ENCODE peak calls at places on chromosomes 16 and 17, in nine cellular contexts. One of them, this sample, is unnamed.

GRCh38 chr16:83420206-83420760 is 387.5 kb upstream of the HSBP1 start:
- DNase-seq in ascending aorta: no peak
- DNase-seq in heart right ventricle: no peak
- DNase-seq in breast epithelium: no peak
- DNase-seq in CD4-positive, alpha-beta memory T cell: no peak
- DNase-seq in endodermal cell: no peak
- DNase-seq in effector memory CD4-positive, alpha-beta T cell: no peak
- DNase-seq in prostate gland: no peak
- DNase-seq in cardiac muscle cell: peak; percentile 69
- DNase-seq in this sample: peak; percentile 6

GRCh38 chr16:80894091-80894490 is 89.7 kb upstream of the CDYL2 start:
- DNase-seq in ascending aorta: no peak
- DNase-seq in heart right ventricle: no peak
- DNase-seq in breast epithelium: no peak
- DNase-seq in CD4-positive, alpha-beta memory T cell: no peak
- DNase-seq in endodermal cell: no peak
- DNase-seq in effector memory CD4-positive, alpha-beta T cell: no peak
- DNase-seq in prostate gland: no peak
- DNase-seq in cardiac muscle cell: peak; percentile 63
- DNase-seq in this sample: no peak

GRCh38 chr17:58679263-58680037 is 12.4 kb downstream of the TEX14 start:
- DNase-seq in ascending aorta: no peak
- DNase-seq in heart right ventricle: no peak
- DNase-seq in breast epithelium: no peak
- DNase-seq in CD4-positive, alpha-beta memory T cell: no peak
- DNase-seq in endodermal cell: peak; percentile 71
- DNase-seq in effector memory CD4-positive, alpha-beta T cell: no peak
- DNase-seq in prostate gland: no peak
- DNase-seq in cardiac muscle cell: peak; percentile 90
- DNase-seq in this sample: no peak

GRCh38 chr17:5552841-5553240 is 31.5 kb downstream of the NLRP1 start:
- DNase-seq in ascending aorta: no peak
- DNase-seq in heart right ventricle: no peak
- DNase-seq in breast epithelium: no peak
- DNase-seq in CD4-positive, alpha-beta memory T cell: no peak
- DNase-seq in endodermal cell: no peak
- DNase-seq in effector memory CD4-positive, alpha-beta T cell: no peak
- DNase-seq in prostate gland: no peak
- DNase-seq in cardiac muscle cell: no peak
- DNase-seq in this sample: no peak

GRCh38 chr17:31388770-31389672 is 2.5 kb upstream of the RAB11FIP4 start:
- DNase-seq in ascending aorta: no peak
- DNase-seq in heart right ventricle: peak; percentile 32
- DNase-seq in breast epithelium: no peak
- DNase-seq in CD4-positive, alpha-beta memory T cell: peak; percentile 34
- DNase-seq in endodermal cell: peak; percentile 89
- DNase-seq in effector memory CD4-positive, alpha-beta T cell: peak; percentile 11
- DNase-seq in prostate gland: no peak
- DNase-seq in cardiac muscle cell: peak; percentile 33
- DNase-seq in this sample: no peak

GRCh38 chr16:84484579-84485254 is 19.7 kb downstream of the MEAK7 start:
- DNase-seq in ascending aorta: no peak
- DNase-seq in heart right ventricle: peak; percentile 76
- DNase-seq in breast epithelium: peak; percentile 30
- DNase-seq in CD4-positive, alpha-beta memory T cell: no peak
- DNase-seq in endodermal cell: peak; percentile 86
- DNase-seq in effector memory CD4-positive, alpha-beta T cell: no peak
- DNase-seq in prostate gland: peak; percentile 65
- DNase-seq in cardiac muscle cell: peak; percentile 78
- DNase-seq in this sample: peak; percentile 62

GRCh38 chr16:27326738-27327585 is 13.2 kb downstream of the IL4R start:
- DNase-seq in ascending aorta: peak; percentile 76
- DNase-seq in heart right ventricle: peak; percentile 63
- DNase-seq in breast epithelium: peak; percentile 91
- DNase-seq in CD4-positive, alpha-beta memory T cell: peak; percentile 31
- DNase-seq in endodermal cell: peak; percentile 99
- DNase-seq in effector memory CD4-positive, alpha-beta T cell: peak; percentile 11
- DNase-seq in prostate gland: peak; percentile 66
- DNase-seq in cardiac muscle cell: peak; percentile 95
- DNase-seq in this sample: no peak

GRCh38 chr17:80141463-80142165 is 5.3 kb downstream of the EIF4A3 start:
- DNase-seq in ascending aorta: no peak
- DNase-seq in heart right ventricle: no peak
- DNase-seq in breast epithelium: no peak
- DNase-seq in CD4-positive, alpha-beta memory T cell: no peak
- DNase-seq in endodermal cell: peak; percentile 31
- DNase-seq in effector memory CD4-positive, alpha-beta T cell: no peak
- DNase-seq in prostate gland: no peak
- DNase-seq in cardiac muscle cell: no peak
- DNase-seq in this sample: no peak

GRCh38 chr16:28321700-28322411 is 29.5 kb downstream of the SBK1 start:
- DNase-seq in ascending aorta: no peak
- DNase-seq in heart right ventricle: no peak
- DNase-seq in breast epithelium: no peak
- DNase-seq in CD4-positive, alpha-beta memory T cell: peak; percentile 30
- DNase-seq in endodermal cell: peak; percentile 91
- DNase-seq in effector memory CD4-positive, alpha-beta T cell: no peak
- DNase-seq in prostate gland: no peak
- DNase-seq in cardiac muscle cell: peak; percentile 29
- DNase-seq in this sample: peak; percentile 26

GRCh38 chr16:35252356-35252936 is 1793.0 kb downstream of the TP53TG3F start:
- DNase-seq in ascending aorta: no peak
- DNase-seq in heart right ventricle: no peak
- DNase-seq in breast epithelium: no peak
- DNase-seq in CD4-positive, alpha-beta memory T cell: no peak
- DNase-seq in endodermal cell: no peak
- DNase-seq in effector memory CD4-positive, alpha-beta T cell: no peak
- DNase-seq in prostate gland: no peak
- DNase-seq in cardiac muscle cell: peak; percentile 0
- DNase-seq in this sample: no peak

GRCh38 chr16:11684231-11685025 is 16.2 kb downstream of the SNN start:
- DNase-seq in ascending aorta: no peak
- DNase-seq in heart right ventricle: no peak
- DNase-seq in breast epithelium: no peak
- DNase-seq in CD4-positive, alpha-beta memory T cell: no peak
- DNase-seq in endodermal cell: no peak
- DNase-seq in effector memory CD4-positive, alpha-beta T cell: no peak
- DNase-seq in prostate gland: no peak
- DNase-seq in cardiac muscle cell: no peak
- DNase-seq in this sample: no peak
- H3K4me1 ChIP-seq in ascending aorta: peaks cover 28% of the 10 kb centered on the region
- H3K4me1 ChIP-seq in heart right ventricle: peaks cover 74% of the 10 kb centered on the region
- H3K4me1 ChIP-seq in breast epithelium: no peaks in the 10 kb centered on the region
- H3K4me1 ChIP-seq in CD4-positive, alpha-beta memory T cell: peaks cover 41% of the 10 kb centered on the region
- H3K4me1 ChIP-seq in endodermal cell: no peaks in the 10 kb centered on the region
- H3K4me1 ChIP-seq in effector memory CD4-positive, alpha-beta T cell: peaks cover 14% of the 10 kb centered on the region
- H3K4me1 ChIP-seq in prostate gland: no peaks in the 10 kb centered on the region
- H3K4me1 ChIP-seq in cardiac muscle cell: no peaks in the 10 kb centered on the region
- H3K4me1 ChIP-seq in this sample: peaks cover 47% of the 10 kb centered on the region

DNA sequence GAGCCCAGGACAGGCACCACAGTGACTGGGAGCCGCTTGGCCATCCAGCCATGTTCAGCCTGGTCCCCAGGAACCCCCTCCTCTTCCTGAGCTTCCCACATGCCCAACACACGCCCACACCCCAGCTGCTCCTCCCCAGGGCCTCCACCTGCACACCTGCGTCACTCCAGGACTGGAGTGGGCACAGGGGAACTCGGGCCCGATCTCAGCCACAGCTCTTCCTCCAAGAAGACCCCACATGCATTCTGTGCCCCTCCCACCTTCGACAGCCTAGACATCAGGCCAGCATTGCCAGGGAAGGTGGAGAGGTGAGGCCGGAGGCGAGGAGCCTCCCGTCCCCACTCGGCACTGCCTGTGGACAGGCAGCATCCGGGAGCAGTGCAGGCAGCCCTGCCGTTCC is 6.0 kb upstream of the VASN start:
- DNase-seq in ascending aorta: no peak
- DNase-seq in heart right ventricle: no peak
- DNase-seq in breast epithelium: no peak
- DNase-seq in CD4-positive, alpha-beta memory T cell: no peak
- DNase-seq in endodermal cell: no peak
- DNase-seq in effector memory CD4-positive, alpha-beta T cell: no peak
- DNase-seq in prostate gland: no peak
- DNase-seq in cardiac muscle cell: no peak
- DNase-seq in this sample: no peak
- H3K27me3 ChIP-seq in ascending aorta: no peaks in the 10 kb centered on the region
- H3K27me3 ChIP-seq in heart right ventricle: no peaks in the 10 kb centered on the region
- H3K27me3 ChIP-seq in breast epithelium: no peaks in the 10 kb centered on the region
- H3K27me3 ChIP-seq in CD4-positive, alpha-beta memory T cell: no peaks in the 10 kb centered on the region
- H3K27me3 ChIP-seq in endodermal cell: no peaks in the 10 kb centered on the region
- H3K27me3 ChIP-seq in effector memory CD4-positive, alpha-beta T cell: no peaks in the 10 kb centered on the region
- H3K27me3 ChIP-seq in prostate gland: no peaks in the 10 kb centered on the region
- H3K27me3 ChIP-seq in cardiac muscle cell: no peaks in the 10 kb centered on the region
- H3K27me3 ChIP-seq in this sample: no peaks in the 10 kb centered on the region

GRCh38 chr17:49788443-49789277 is at the start of gene KAT7:
- DNase-seq in ascending aorta: peak; percentile 98
- DNase-seq in heart right ventricle: peak; percentile 99
- DNase-seq in breast epithelium: peak; percentile 100
- DNase-seq in CD4-positive, alpha-beta memory T cell: peak; percentile 99
- DNase-seq in endodermal cell: peak; percentile 100
- DNase-seq in effector memory CD4-positive, alpha-beta T cell: peak; percentile 99
- DNase-seq in prostate gland: peak; percentile 100
- DNase-seq in cardiac muscle cell: peak; percentile 100
- DNase-seq in this sample: peak; percentile 100
- H3K4me1 ChIP-seq in ascending aorta: peaks cover 34% of the 10 kb centered on the region
- H3K4me1 ChIP-seq in heart right ventricle: peaks cover 61% of the 10 kb centered on the region
- H3K4me1 ChIP-seq in breast epithelium: peaks cover 14% of the 10 kb centered on the region
- H3K4me1 ChIP-seq in CD4-positive, alpha-beta memory T cell: peaks cover 54% of the 10 kb centered on the region
- H3K4me1 ChIP-seq in endodermal cell: no peaks in the 10 kb centered on the region
- H3K4me1 ChIP-seq in effector memory CD4-positive, alpha-beta T cell: peaks cover 21% of the 10 kb centered on the region
- H3K4me1 ChIP-seq in prostate gland: peaks cover 11% of the 10 kb centered on the region
- H3K4me1 ChIP-seq in cardiac muscle cell: peaks cover 11% of the 10 kb centered on the region
- H3K4me1 ChIP-seq in this sample: peaks cover 9% of the 10 kb centered on the region

GRCh38 chr17:73644145-73645049 is at the start of gene SDK2:
- DNase-seq in ascending aorta: no peak
- DNase-seq in heart right ventricle: no peak
- DNase-seq in breast epithelium: no peak
- DNase-seq in CD4-positive, alpha-beta memory T cell: no peak
- DNase-seq in endodermal cell: peak; percentile 83
- DNase-seq in effector memory CD4-positive, alpha-beta T cell: no peak
- DNase-seq in prostate gland: peak; percentile 18
- DNase-seq in cardiac muscle cell: peak; percentile 5
- DNase-seq in this sample: no peak
- H3K27me3 ChIP-seq in ascending aorta: no peaks in the 10 kb centered on the region
- H3K27me3 ChIP-seq in heart right ventricle: peaks cover 70% of the 10 kb centered on the region
- H3K27me3 ChIP-seq in breast epithelium: peaks cover 34% of the 10 kb centered on the region
- H3K27me3 ChIP-seq in CD4-positive, alpha-beta memory T cell: peaks cover 11% of the 10 kb centered on the region
- H3K27me3 ChIP-seq in endodermal cell: peaks cover 86% of the 10 kb centered on the region
- H3K27me3 ChIP-seq in effector memory CD4-positive, alpha-beta T cell: peaks cover 4% of the 10 kb centered on the region
- H3K27me3 ChIP-seq in prostate gland: no peaks in the 10 kb centered on the region
- H3K27me3 ChIP-seq in cardiac muscle cell: no peaks in the 10 kb centered on the region
- H3K27me3 ChIP-seq in this sample: peaks cover 97% of the 10 kb centered on the region

DNA sequence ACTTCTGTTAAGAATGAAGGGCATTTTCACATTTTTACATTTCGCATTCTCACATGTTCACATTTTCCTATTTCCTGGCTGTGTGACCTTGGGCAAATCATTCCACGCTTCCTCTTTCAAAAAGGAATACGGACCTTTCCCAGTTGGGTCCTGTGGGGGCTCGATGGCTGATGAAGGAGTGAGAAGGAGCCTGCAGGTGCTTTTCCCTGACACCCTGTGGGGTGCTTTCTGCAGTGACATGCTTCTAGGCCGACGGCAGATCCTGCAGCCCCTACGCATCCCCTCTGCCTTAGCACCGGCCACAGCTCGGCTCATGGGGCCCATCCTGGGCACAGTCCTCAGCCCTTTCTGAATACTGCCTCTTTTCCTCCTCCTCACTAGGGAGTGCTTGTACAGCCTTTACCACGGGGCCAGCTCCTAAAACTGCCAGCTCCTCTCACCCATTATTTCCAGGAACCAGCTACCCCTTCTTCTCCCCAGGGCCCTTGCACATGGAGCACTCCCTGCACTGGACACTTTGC is 91.0 kb downstream of the FOXL1 start:
- DNase-seq in ascending aorta: no peak
- DNase-seq in heart right ventricle: no peak
- DNase-seq in breast epithelium: no peak
- DNase-seq in CD4-positive, alpha-beta memory T cell: no peak
- DNase-seq in endodermal cell: no peak
- DNase-seq in effector memory CD4-positive, alpha-beta T cell: no peak
- DNase-seq in prostate gland: no peak
- DNase-seq in cardiac muscle cell: no peak
- DNase-seq in this sample: no peak
- H3K4me1 ChIP-seq in ascending aorta: peaks cover 23% of the 10 kb centered on the region
- H3K4me1 ChIP-seq in heart right ventricle: peaks cover 42% of the 10 kb centered on the region
- H3K4me1 ChIP-seq in breast epithelium: no peaks in the 10 kb centered on the region
- H3K4me1 ChIP-seq in CD4-positive, alpha-beta memory T cell: peaks cover 5% of the 10 kb centered on the region
- H3K4me1 ChIP-seq in endodermal cell: no peaks in the 10 kb centered on the region
- H3K4me1 ChIP-seq in effector memory CD4-positive, alpha-beta T cell: no peaks in the 10 kb centered on the region
- H3K4me1 ChIP-seq in prostate gland: no peaks in the 10 kb centered on the region
- H3K4me1 ChIP-seq in cardiac muscle cell: no peaks in the 10 kb centered on the region
- H3K4me1 ChIP-seq in this sample: peaks cover 33% of the 10 kb centered on the region

GRCh38 chr16:89025636-89026035 is 48.6 kb upstream of the CBFA2T3 start:
- DNase-seq in ascending aorta: no peak
- DNase-seq in heart right ventricle: no peak
- DNase-seq in breast epithelium: no peak
- DNase-seq in CD4-positive, alpha-beta memory T cell: no peak
- DNase-seq in endodermal cell: no peak
- DNase-seq in effector memory CD4-positive, alpha-beta T cell: no peak
- DNase-seq in prostate gland: no peak
- DNase-seq in cardiac muscle cell: no peak
- DNase-seq in this sample: no peak

GRCh38 chr16:89023621-89024511 is 46.9 kb upstream of the CBFA2T3 start:
- DNase-seq in ascending aorta: no peak
- DNase-seq in heart right ventricle: peak; percentile 3
- DNase-seq in breast epithelium: no peak
- DNase-seq in CD4-positive, alpha-beta memory T cell: no peak
- DNase-seq in endodermal cell: peak; percentile 30
- DNase-seq in effector memory CD4-positive, alpha-beta T cell: no peak
- DNase-seq in prostate gland: no peak
- DNase-seq in cardiac muscle cell: no peak
- DNase-seq in this sample: no peak

GRCh38 chr16:89026121-89026612 is 49.2 kb upstream of the CBFA2T3 start:
- DNase-seq in ascending aorta: no peak
- DNase-seq in heart right ventricle: no peak
- DNase-seq in breast epithelium: no peak
- DNase-seq in CD4-positive, alpha-beta memory T cell: peak; percentile 51
- DNase-seq in endodermal cell: peak; percentile 20
- DNase-seq in effector memory CD4-positive, alpha-beta T cell: peak; percentile 28
- DNase-seq in prostate gland: no peak
- DNase-seq in cardiac muscle cell: no peak
- DNase-seq in this sample: no peak

GRCh38 chr16:89023151-89023551 is 46.1 kb upstream of the CBFA2T3 start:
- DNase-seq in ascending aorta: no peak
- DNase-seq in heart right ventricle: no peak
- DNase-seq in breast epithelium: no peak
- DNase-seq in CD4-positive, alpha-beta memory T cell: no peak
- DNase-seq in endodermal cell: peak; percentile 9
- DNase-seq in effector memory CD4-positive, alpha-beta T cell: no peak
- DNase-seq in prostate gland: no peak
- DNase-seq in cardiac muscle cell: no peak
- DNase-seq in this sample: no peak

DNA sequence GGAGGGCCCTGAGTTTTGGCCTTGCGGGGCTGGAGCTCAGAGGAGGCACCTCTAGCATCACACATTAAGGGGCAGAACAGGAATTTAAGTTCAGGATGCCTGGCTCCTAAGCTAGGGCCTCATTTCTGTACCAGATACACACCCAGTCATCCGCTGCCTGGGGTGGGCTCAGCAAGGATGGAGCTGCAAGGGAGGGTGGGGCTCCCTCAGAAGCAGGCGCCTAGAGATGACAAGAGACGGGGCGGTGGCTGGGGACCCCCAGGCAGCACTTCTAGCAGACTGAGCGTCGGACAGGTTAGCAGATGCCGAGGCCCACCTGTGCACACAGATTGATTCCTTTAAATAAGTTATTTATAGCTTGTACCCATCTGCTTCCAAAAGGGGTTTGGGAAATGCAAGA is 47.5 kb upstream of the CBFA2T3 start:
- DNase-seq in ascending aorta: no peak
- DNase-seq in heart right ventricle: no peak
- DNase-seq in breast epithelium: no peak
- DNase-seq in CD4-positive, alpha-beta memory T cell: no peak
- DNase-seq in endodermal cell: no peak
- DNase-seq in effector memory CD4-positive, alpha-beta T cell: no peak
- DNase-seq in prostate gland: no peak
- DNase-seq in cardiac muscle cell: no peak
- DNase-seq in this sample: no peak
- H3K27me3 ChIP-seq in ascending aorta: no peaks in the 10 kb centered on the region
- H3K27me3 ChIP-seq in heart right ventricle: peaks cover 55% of the 10 kb centered on the region
- H3K27me3 ChIP-seq in breast epithelium: peaks cover 44% of the 10 kb centered on the region
- H3K27me3 ChIP-seq in CD4-positive, alpha-beta memory T cell: no peaks in the 10 kb centered on the region
- H3K27me3 ChIP-seq in endodermal cell: no peaks in the 10 kb centered on the region
- H3K27me3 ChIP-seq in effector memory CD4-positive, alpha-beta T cell: no peaks in the 10 kb centered on the region
- H3K27me3 ChIP-seq in prostate gland: peaks cover 7% of the 10 kb centered on the region
- H3K27me3 ChIP-seq in cardiac muscle cell: peaks cover 10% of the 10 kb centered on the region
- H3K27me3 ChIP-seq in this sample: peaks cover 51% of the 10 kb centered on the region